ENCODE peak calls at places on chromosomes 3 and 15, in four cellular contexts. W is foreskin fibroblast; H is activated T-helper 1 cell treated with anti-CD3 and anti-CD28 coated beads, Interleukin-2, amount 50 U/mL, for 16 hours; E is stimulated activated CD4-positive, alpha-beta T cell treated with anti-CD3 and anti-CD28 coated beads, Interleukin-12 subunit alpha, Interleukin-12 subunit beta, amount 100 ng/mL, for 4 hours. P is an unnamed sample.
A peak's percentile ranks its signal among the peaks of the same experiment; 100 is the strongest.

GRCh38 chr3:25689226-25689625 is 24.5 kb upstream of the TOP2B start:
- DNase-seq in E (no peak), W (no peak), H (no peak), P (no peak)

GRCh38 chr15:57866149-57866736 is 159.7 kb downstream of the POLR2M start:
- DNase-seq in H (no peak), E (peak; percentile 43), W (peak; percentile 58), P (no peak)

GRCh38 chr3:73432021-73432722 is 192.6 kb downstream of the PDZRN3 start:
- DNase-seq in E (no peak), W (peak; percentile 70), H (no peak), P (peak; percentile 20)

GRCh38 chr3:173467501-173467900 is 70.0 kb downstream of the NLGN1 start:
- DNase-seq in H (no peak), W (no peak), E (no peak), P (no peak)

GRCh38 chr15:90917569-90917968 is 14.5 kb downstream of the MAN2A2 start:
- DNase-seq in H (no peak), E (no peak), W (no peak), P (no peak)

GRCh38 chr3:10546181-10546624 is 40.8 kb upstream of the ATP2B2 start:
- DNase-seq in W (no peak), E (no peak), H (no peak), P (no peak)

GRCh38 chr3:134242649-134243637 is 7.7 kb downstream of the RYK start:
- DNase-seq in E (no peak), W (peak; percentile 94), H (no peak), P (no peak)

GRCh38 chr3:71395927-71396695 is 187.4 kb downstream of the FOXP1 start:
- DNase-seq in E (no peak), W (peak; percentile 55), H (no peak), P (no peak)

GRCh38 chr3:193509103-193509965 is 45.4 kb downstream of the ATP13A4 start:
- DNase-seq in W (no peak), H (no peak), E (no peak), P (no peak)

GRCh38 chr3:159947220-159947619 is 41.4 kb upstream of the IL12A start:
- DNase-seq in E (no peak), H (no peak), W (peak; percentile 91), P (no peak)

GRCh38 chr3:146184616-146185015 is 23.6 kb upstream of the PLOD2 start:
- DNase-seq in H (no peak), E (no peak), W (peak; percentile 52), P (no peak)

GRCh38 chr3:154304116-154304786 is 20.0 kb downstream of the DHX36 start:
- DNase-seq in H (no peak), E (no peak), W (peak; percentile 9), P (no peak)

GRCh38 chr15:42511010-42511396 is 15.6 kb downstream of the SNAP23 start:
- DNase-seq in E (no peak), H (no peak), W (peak; percentile 47), P (no peak)

GRCh38 chr15:95558131-95558530 is 772.4 kb upstream of the NR2F2 start:
- DNase-seq in H (no peak), E (no peak), W (peak; percentile 10), P (no peak)

GRCh38 chr3:42031808-42032475 is 59.2 kb upstream of the TRAK1 start:
- DNase-seq in W (peak; percentile 60), H (no peak), E (no peak), P (no peak)

GRCh38 chr15:78316211-78317077 is 17.0 kb upstream of the SKIC8 start:
- DNase-seq in W (no peak), E (no peak), H (no peak), P (no peak)

GRCh38 chr15:77607111-77607893 is 25.4 kb downstream of the LINGO1 start:
- DNase-seq in W (peak; percentile 30), E (no peak), H (no peak), P (no peak)

GRCh38 chr15:78453447-78453846 is 15.4 kb downstream of the IREB2 start:
- DNase-seq in H (no peak), W (no peak), E (no peak), P (no peak)

GRCh38 chr3:141388823-141389617 is 20.7 kb downstream of the ZBTB38 start:
- DNase-seq in H (no peak), W (peak; percentile 79), E (no peak), P (no peak)

GRCh38 chr15:43383070-43383469 is 12.2 kb downstream of the TUBGCP4 start:
- DNase-seq in E (no peak), H (no peak), W (peak; percentile 57), P (no peak)

GRCh38 chr3:104908761-104909160 is 457.9 kb upstream of the ALCAM start:
- DNase-seq in H (no peak), W (no peak), E (no peak), P (no peak)

GRCh38 chr3:181075098-181075497 is 85.6 kb upstream of the DNAJC19 start:
- DNase-seq in E (no peak), H (no peak), W (no peak), P (no peak)

GRCh38 chr3:154090116-154090420 is 31.1 kb upstream of the ARHGEF26 start:
- DNase-seq in E (no peak), W (peak; percentile 42), H (no peak), P (no peak)

GRCh38 chr3:14762701-14763100 is 56.1 kb upstream of the FGD5 start:
- DNase-seq in H (no peak), E (no peak), W (no peak), P (no peak)

GRCh38 chr3:193548406-193548805 is 6.3 kb downstream of the ATP13A4 start:
- DNase-seq in H (no peak), W (no peak), E (no peak), P (no peak)

GRCh38 chr3:158261371-158261991 is 151.6 kb downstream of the RSRC1 start:
- DNase-seq in E (no peak), W (no peak), H (no peak), P (no peak)

GRCh38 chr15:93467327-93467726 is 378.3 kb upstream of the RGMA start:
- DNase-seq in H (no peak), W (no peak), E (no peak), P (no peak)

GRCh38 chr3:94069242-94069813 is 6.5 kb downstream of the NSUN3 start:
- DNase-seq in W (peak; percentile 34), H (no peak), E (no peak), P (no peak)

GRCh38 chr3:116390318-116390717 is 55.0 kb downstream of the LSAMP start:
- DNase-seq in E (no peak), H (no peak), W (no peak), P (no peak)

GRCh38 chr3:72892081-72892763 is 4.4 kb downstream of the GXYLT2 start:
- DNase-seq in E (no peak), H (no peak), W (peak; percentile 93), P (no peak)

GRCh38 chr3:152400912-152401311 is 132.2 kb downstream of the MBNL1 start:
- DNase-seq in W (peak; percentile 74), H (no peak), E (no peak), P (no peak)

GRCh38 chr3:102089182-102089581 is 239.9 kb downstream of the NFKBIZ start:
- DNase-seq in E (no peak), H (no peak), W (peak; percentile 30), P (no peak)

GRCh38 chr15:88489321-88489720 is 21.8 kb downstream of the MRPS11 start:
- DNase-seq in H (no peak), E (no peak), W (no peak), P (no peak)

GRCh38 chr15:58227706-58228543 is 89.7 kb downstream of the AQP9 start:
- DNase-seq in E (peak; percentile 66), W (peak; percentile 92), H (peak; percentile 39), P (no peak)

GRCh38 chr15:39969871-39970270 is 36.0 kb downstream of the EIF2AK4 start:
- DNase-seq in W (peak; percentile 86), E (no peak), H (no peak), P (no peak)

GRCh38 chr3:48088749-48089466 is 72.7 kb upstream of the MAP4 start:
- DNase-seq in H (peak; percentile 89), W (peak; percentile 99), E (peak; percentile 94), P (peak; percentile 99)

GRCh38 chr15:35444557-35445204 is 101.3 kb downstream of the DPH6 start:
- DNase-seq in E (no peak), W (peak; percentile 75), H (no peak), P (peak; percentile 6)

GRCh38 chr3:142298626-142299025 is 73.2 kb upstream of the GK5 start:
- DNase-seq in H (no peak), W (no peak), E (no peak), P (no peak)

P was measured in GM06990.